ENCODE peak calls at places on chromosomes 5 and 9, in eight cellular contexts. I is fibroblast of villous mesenchyme, D is astrocyte of the spinal cord, F is WERI-Rb-1, U is AG04450, C is GM12864, V is fibroblast of mammary gland, T is A549. X is an unnamed sample.

GRCh38 chr5:67133781-67134180 is 62.8 kb downstream of the CD180 start:
- DNase-seq in U (no peak), V (no peak), D (no peak), I (no peak), F (no peak), C (no peak), T (no peak), X (no peak)

GRCh38 chr9:128389395-128390149 is 18.4 kb downstream of the URM1 start:
- DNase-seq in T (no peak), U (no peak), V (no peak), D (no peak), I (no peak), C (no peak), F (peak; percentile 97), X (no peak)

GRCh38 chr5:144247131-144247530 is 76.5 kb downstream of the KCTD16 start:
- DNase-seq in T (no peak), I (peak; percentile 1), D (no peak), F (no peak), U (no peak), C (no peak), V (no peak), X (no peak)

GRCh38 chr5:43041669-43042175 is 1.6 kb upstream of the ANXA2R start:
- DNase-seq in T (peak; percentile 80), I (peak; percentile 94), U (peak; percentile 76), D (peak; percentile 96), C (no peak), V (peak; percentile 89), F (no peak), X (peak; percentile 81)

GRCh38 chr9:20319641-20320337 is 302.5 kb downstream of the MLLT3 start:
- DNase-seq in D (peak; percentile 82), F (no peak), C (no peak), T (peak; percentile 31), V (peak; percentile 68), I (peak; percentile 65), U (peak; percentile 44), X (no peak)

GRCh38 chr5:132190161-132190817 is 37.4 kb downstream of the P4HA2 start:
- DNase-seq in V (peak; percentile 82), C (no peak), U (peak; percentile 62), D (peak; percentile 79), F (peak; percentile 44), I (peak; percentile 75), T (peak; percentile 80), X (peak; percentile 68)

GRCh38 chr9:18569941-18570630 is 96.1 kb downstream of the ADAMTSL1 start:
- DNase-seq in U (no peak), C (no peak), T (no peak), V (no peak), F (no peak), D (no peak), I (no peak), X (no peak)

GRCh38 chr5:95988877-95989276 is 27.2 kb upstream of the ELL2 start:
- DNase-seq in T (no peak), C (no peak), F (no peak), V (no peak), D (no peak), U (no peak), I (no peak), X (no peak)

GRCh38 chr5:61419141-61419540 is 87.1 kb downstream of the ZSWIM6 start:
- DNase-seq in U (no peak), C (no peak), D (no peak), T (no peak), V (no peak), F (no peak), I (no peak), X (no peak)

GRCh38 chr5:157828949-157829639 is 29.9 kb downstream of the CLINT1 start:
- DNase-seq in F (no peak), T (peak; percentile 19), U (no peak), D (no peak), I (no peak), C (no peak), V (peak; percentile 12), X (peak; percentile 8)

GRCh38 chr5:72956324-72957140 is 691 bp downstream of the FCHO2 start:
- DNase-seq in I (peak; percentile 65), V (peak; percentile 49), T (peak; percentile 59), U (no peak), F (peak; percentile 48), D (peak; percentile 75), C (no peak), X (peak; percentile 29)

GRCh38 chr5:128844354-128844923 is 120.8 kb upstream of the SLC27A6 start:
- DNase-seq in T (peak; percentile 6), C (no peak), F (no peak), D (peak; percentile 58), U (no peak), I (peak; percentile 38), V (peak; percentile 40), X (no peak)

GRCh38 chr5:78929833-78930232 is 55.3 kb downstream of the ARSB start:
- DNase-seq in I (no peak), F (no peak), C (no peak), T (no peak), U (no peak), V (no peak), D (no peak), X (no peak)

GRCh38 chr9:708556-709432 is 132.7 kb upstream of the DMRT1 start:
- DNase-seq in I (no peak), U (no peak), F (no peak), V (no peak), D (peak; percentile 32), C (no peak), T (no peak), X (no peak)

GRCh38 chr5:146541956-146542849 is 26.2 kb upstream of the GPR151 start:
- DNase-seq in T (peak; percentile 70), I (peak; percentile 59), V (peak; percentile 58), C (peak; percentile 21), U (peak; percentile 18), D (peak; percentile 70), F (peak; percentile 80), X (peak; percentile 75)

GRCh38 chr5:89302102-89302891 is 419.3 kb upstream of the MEF2C start:
- DNase-seq in U (no peak), F (no peak), C (no peak), T (no peak), V (no peak), D (no peak), I (no peak), X (peak; percentile 67)

DNA sequence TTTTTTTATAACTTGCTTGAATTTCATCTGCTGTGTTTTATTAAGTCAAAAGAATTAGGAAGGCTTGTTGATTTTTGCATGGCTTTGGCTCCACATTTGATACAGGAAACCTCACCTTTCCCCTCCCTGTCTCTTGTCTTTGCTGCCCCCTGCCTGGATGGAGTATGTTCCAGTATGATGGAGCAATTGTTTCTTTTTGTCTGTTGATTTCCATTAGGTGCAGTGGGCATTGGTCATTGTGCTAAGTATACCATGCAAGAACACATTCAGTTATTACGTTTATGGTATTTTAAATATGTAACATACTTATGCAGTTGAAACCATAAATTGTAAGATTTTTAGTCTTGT is 19.6 kb downstream of the TJP2 start:
- DNase-seq in I (no peak), D (no peak), F (peak; percentile 11), C (no peak), T (peak; percentile 30), U (no peak), V (no peak), X (no peak)
- TF ChIP-seq CTCF in I (no peak), D (no peak), F (peak; percentile 8), C (no peak), T (no peak), U (peak; percentile 13), V (no peak), X (no peak)

GRCh38 chr5:1515921-1516571 is 7.7 kb downstream of the LPCAT1 start:
- DNase-seq in C (no peak), F (peak; percentile 6), U (no peak), V (peak; percentile 65), T (peak; percentile 85), D (no peak), I (peak; percentile 41), X (no peak)
- H3K4me3 ChIP-seq in C (no peak overlapping the region), F (no peak overlapping the region), U (no peak overlapping the region), V (no peak overlapping the region), T (peak overlapping the region; percentile 26), D (no peak overlapping the region), I (no peak overlapping the region), X (no peak overlapping the region)

GRCh38 chr5:171420429-171421231 is 1.2 kb downstream of the FGF18 start:
- DNase-seq in D (peak; percentile 82), I (peak; percentile 55), C (no peak), F (no peak), U (peak; percentile 67), V (peak; percentile 87), T (no peak), X (no peak)

GRCh38 chr5:171421331-171422262 is 2.1 kb downstream of the FGF18 start:
- DNase-seq in C (no peak), F (peak; percentile 56), U (no peak), V (no peak), I (no peak), D (no peak), T (no peak), X (no peak)

GRCh38 chr5:171418982-171419662 is at the start of gene FGF18:
- DNase-seq in I (peak; percentile 59), V (peak; percentile 56), F (peak; percentile 62), U (no peak), T (peak; percentile 79), C (no peak), D (peak; percentile 70), X (peak; percentile 58)

GRCh38 chr5:171418316-171418981 is 998 bp upstream of the FGF18 start:
- DNase-seq in D (peak; percentile 83), T (peak; percentile 85), V (peak; percentile 80), I (peak; percentile 86), U (peak; percentile 72), F (peak; percentile 85), C (peak; percentile 12), X (peak; percentile 74)

DNA sequence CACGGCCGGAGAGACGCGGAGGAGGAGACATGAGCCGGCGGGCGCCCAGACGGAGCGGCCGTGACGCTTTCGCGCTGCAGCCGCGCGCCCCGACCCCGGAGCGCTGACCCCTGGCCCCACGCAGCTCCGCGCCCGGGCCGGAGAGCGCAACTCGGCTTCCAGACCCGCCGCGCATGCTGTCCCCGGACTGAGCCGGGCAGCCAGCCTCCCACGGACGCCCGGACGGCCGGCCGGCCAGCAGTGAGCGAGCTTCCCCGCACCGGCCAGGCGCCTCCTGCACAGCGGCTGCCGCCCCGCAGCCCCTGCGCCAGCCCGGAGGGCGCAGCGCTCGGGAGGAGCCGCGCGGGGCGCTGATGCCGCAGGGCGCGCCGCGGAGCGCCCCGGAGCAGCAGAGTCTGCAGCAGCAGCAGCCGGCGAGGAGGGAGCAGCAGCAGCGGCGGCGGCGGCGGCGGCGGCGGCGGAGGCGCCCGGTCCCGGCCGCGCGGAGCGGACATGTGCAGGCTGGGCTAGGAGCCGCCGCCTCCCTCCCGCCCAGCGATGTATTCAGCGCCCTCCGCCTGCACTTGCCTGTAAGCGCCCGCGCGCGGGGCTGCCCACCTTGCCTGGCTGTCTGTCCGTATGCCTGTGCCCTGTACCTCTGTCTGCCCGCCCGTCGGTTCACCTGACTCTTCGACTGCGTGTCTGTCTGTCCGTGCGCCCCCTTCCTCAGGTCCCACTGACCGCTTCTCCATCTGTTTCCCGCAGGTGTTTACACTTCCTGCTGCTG is 399 bp downstream of the FGF18 start:
- DNase-seq in F (peak; percentile 54), D (peak; percentile 9), V (peak; percentile 21), T (peak; percentile 43), U (no peak), I (peak; percentile 21), C (no peak), X (peak; percentile 33)
- TF ChIP-seq CTCF in F (peak; percentile 3), D (no peak), V (no peak), T (no peak), U (no peak), I (no peak), C (no peak), X (no peak)

DNA sequence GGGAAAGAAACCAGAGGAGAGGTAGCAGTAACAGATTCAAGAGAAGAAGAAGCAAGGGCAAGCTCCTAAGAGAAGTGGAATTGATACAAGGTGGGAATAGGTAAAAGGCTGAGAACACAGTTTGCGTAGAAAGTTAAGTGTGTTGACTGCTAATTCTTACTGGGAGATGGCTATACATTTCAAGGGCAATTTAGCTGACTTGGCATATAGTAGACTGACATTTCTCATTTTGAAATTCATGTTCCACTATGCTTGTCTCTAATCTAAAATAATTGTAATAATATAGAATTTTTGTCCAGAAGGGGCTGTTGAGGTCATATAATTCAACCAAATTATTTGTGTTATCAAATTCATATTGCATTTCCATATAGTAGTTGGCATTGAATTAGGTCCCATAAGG is 144.0 kb downstream of the ATG10 start:
- DNase-seq in D (no peak), V (no peak), T (no peak), U (no peak), I (no peak), F (no peak), C (no peak), X (no peak)
- H3K4me3 ChIP-seq in D (no peak overlapping the region), V (no peak overlapping the region), T (no peak overlapping the region), U (no peak overlapping the region), I (no peak overlapping the region), F (no peak overlapping the region), C (no peak overlapping the region), X (no peak overlapping the region)

X was measured in GM12865.